ENCODE peak calls at places on chromosomes 7 and 10, in ten cellular contexts. One of them, this sample, is unnamed.

GRCh38 chr10:118241229-118242137 is 100.6 kb downstream of the FAM204A start:
- DNase-seq in T-helper 2 cell: peak
- DNase-seq in GM04503: peak
- DNase-seq in activated naive CD4-positive, alpha-beta T cell treated with anti-CD3 and anti-CD28 coated beads, Interleukin-2, amount 50 U/mL, for 16 hours: peak
- DNase-seq in nucleus accumbens: peak
- DNase-seq in activated T-helper 1 cell treated with anti-CD3 and anti-CD28 coated beads, Interleukin-2, amount 50 U/mL, for 16 hours: peak
- DNase-seq in ovary: peak
- DNase-seq in iris pigment epithelial cell: peak
- DNase-seq in stimulated activated CD4-positive, alpha-beta T cell treated with anti-CD3 and anti-CD28 coated beads, TNF-alpha, amount 100 ng/mL, for 24 hours: peak
- DNase-seq in omental fat pad: peak
- DNase-seq in this sample: peak

GRCh38 chr10:11631291-11631690 is 19.8 kb upstream of the USP6NL start:
- DNase-seq in iris pigment epithelial cell: no peak
- DNase-seq in stimulated activated CD4-positive, alpha-beta T cell treated with anti-CD3 and anti-CD28 coated beads, TNF-alpha, amount 100 ng/mL, for 24 hours: no peak
- DNase-seq in ovary: no peak
- DNase-seq in T-helper 2 cell: no peak
- DNase-seq in GM04503: no peak
- DNase-seq in omental fat pad: no peak
- DNase-seq in nucleus accumbens: no peak
- DNase-seq in activated naive CD4-positive, alpha-beta T cell treated with anti-CD3 and anti-CD28 coated beads, Interleukin-2, amount 50 U/mL, for 16 hours: no peak
- DNase-seq in activated T-helper 1 cell treated with anti-CD3 and anti-CD28 coated beads, Interleukin-2, amount 50 U/mL, for 16 hours: no peak
- DNase-seq in this sample: no peak

GRCh38 chr10:124152781-124153600 is 59.6 kb upstream of the CHST15 start:
- DNase-seq in activated T-helper 1 cell treated with anti-CD3 and anti-CD28 coated beads, Interleukin-2, amount 50 U/mL, for 16 hours: no peak
- DNase-seq in nucleus accumbens: no peak
- DNase-seq in ovary: peak
- DNase-seq in iris pigment epithelial cell: peak
- DNase-seq in omental fat pad: no peak
- DNase-seq in GM04503: peak
- DNase-seq in stimulated activated CD4-positive, alpha-beta T cell treated with anti-CD3 and anti-CD28 coated beads, TNF-alpha, amount 100 ng/mL, for 24 hours: peak
- DNase-seq in activated naive CD4-positive, alpha-beta T cell treated with anti-CD3 and anti-CD28 coated beads, Interleukin-2, amount 50 U/mL, for 16 hours: peak
- DNase-seq in T-helper 2 cell: no peak
- DNase-seq in this sample: peak

GRCh38 chr10:60042262-60042661 is 135.9 kb upstream of the CCDC6 start:
- DNase-seq in stimulated activated CD4-positive, alpha-beta T cell treated with anti-CD3 and anti-CD28 coated beads, TNF-alpha, amount 100 ng/mL, for 24 hours: no peak
- DNase-seq in nucleus accumbens: no peak
- DNase-seq in T-helper 2 cell: no peak
- DNase-seq in activated T-helper 1 cell treated with anti-CD3 and anti-CD28 coated beads, Interleukin-2, amount 50 U/mL, for 16 hours: no peak
- DNase-seq in GM04503: no peak
- DNase-seq in ovary: no peak
- DNase-seq in iris pigment epithelial cell: no peak
- DNase-seq in activated naive CD4-positive, alpha-beta T cell treated with anti-CD3 and anti-CD28 coated beads, Interleukin-2, amount 50 U/mL, for 16 hours: no peak
- DNase-seq in omental fat pad: no peak
- DNase-seq in this sample: no peak

GRCh38 chr7:100632951-100633717 is 8.2 kb downstream of the TFR2 start:
- DNase-seq in iris pigment epithelial cell: peak
- DNase-seq in stimulated activated CD4-positive, alpha-beta T cell treated with anti-CD3 and anti-CD28 coated beads, TNF-alpha, amount 100 ng/mL, for 24 hours: peak
- DNase-seq in ovary: no peak
- DNase-seq in omental fat pad: no peak
- DNase-seq in activated naive CD4-positive, alpha-beta T cell treated with anti-CD3 and anti-CD28 coated beads, Interleukin-2, amount 50 U/mL, for 16 hours: peak
- DNase-seq in GM04503: no peak
- DNase-seq in activated T-helper 1 cell treated with anti-CD3 and anti-CD28 coated beads, Interleukin-2, amount 50 U/mL, for 16 hours: peak
- DNase-seq in T-helper 2 cell: peak
- DNase-seq in nucleus accumbens: no peak
- DNase-seq in this sample: no peak

GRCh38 chr7:92835851-92836488 is 403 bp downstream of the CDK6 start:
- DNase-seq in omental fat pad: no peak
- DNase-seq in iris pigment epithelial cell: peak
- DNase-seq in GM04503: no peak
- DNase-seq in activated naive CD4-positive, alpha-beta T cell treated with anti-CD3 and anti-CD28 coated beads, Interleukin-2, amount 50 U/mL, for 16 hours: peak
- DNase-seq in nucleus accumbens: no peak
- DNase-seq in ovary: peak
- DNase-seq in stimulated activated CD4-positive, alpha-beta T cell treated with anti-CD3 and anti-CD28 coated beads, TNF-alpha, amount 100 ng/mL, for 24 hours: peak
- DNase-seq in T-helper 2 cell: peak
- DNase-seq in activated T-helper 1 cell treated with anti-CD3 and anti-CD28 coated beads, Interleukin-2, amount 50 U/mL, for 16 hours: peak
- DNase-seq in this sample: no peak

GRCh38 chr10:61558188-61558587 is 104.5 kb upstream of the CABCOCO1 start:
- DNase-seq in iris pigment epithelial cell: no peak
- DNase-seq in nucleus accumbens: no peak
- DNase-seq in omental fat pad: no peak
- DNase-seq in GM04503: no peak
- DNase-seq in stimulated activated CD4-positive, alpha-beta T cell treated with anti-CD3 and anti-CD28 coated beads, TNF-alpha, amount 100 ng/mL, for 24 hours: no peak
- DNase-seq in ovary: no peak
- DNase-seq in activated naive CD4-positive, alpha-beta T cell treated with anti-CD3 and anti-CD28 coated beads, Interleukin-2, amount 50 U/mL, for 16 hours: no peak
- DNase-seq in activated T-helper 1 cell treated with anti-CD3 and anti-CD28 coated beads, Interleukin-2, amount 50 U/mL, for 16 hours: no peak
- DNase-seq in T-helper 2 cell: no peak
- DNase-seq in this sample: no peak

GRCh38 chr10:10591682-10592412 is 425.8 kb upstream of the CELF2 start:
- DNase-seq in T-helper 2 cell: no peak
- DNase-seq in GM04503: no peak
- DNase-seq in iris pigment epithelial cell: no peak
- DNase-seq in ovary: no peak
- DNase-seq in activated naive CD4-positive, alpha-beta T cell treated with anti-CD3 and anti-CD28 coated beads, Interleukin-2, amount 50 U/mL, for 16 hours: no peak
- DNase-seq in stimulated activated CD4-positive, alpha-beta T cell treated with anti-CD3 and anti-CD28 coated beads, TNF-alpha, amount 100 ng/mL, for 24 hours: no peak
- DNase-seq in activated T-helper 1 cell treated with anti-CD3 and anti-CD28 coated beads, Interleukin-2, amount 50 U/mL, for 16 hours: no peak
- DNase-seq in omental fat pad: no peak
- DNase-seq in nucleus accumbens: no peak
- DNase-seq in this sample: no peak

GRCh38 chr7:68269410-68269809 is 1272.8 kb downstream of the TYW1 start:
- DNase-seq in ovary: no peak
- DNase-seq in iris pigment epithelial cell: peak
- DNase-seq in omental fat pad: no peak
- DNase-seq in activated naive CD4-positive, alpha-beta T cell treated with anti-CD3 and anti-CD28 coated beads, Interleukin-2, amount 50 U/mL, for 16 hours: no peak
- DNase-seq in activated T-helper 1 cell treated with anti-CD3 and anti-CD28 coated beads, Interleukin-2, amount 50 U/mL, for 16 hours: no peak
- DNase-seq in GM04503: peak
- DNase-seq in stimulated activated CD4-positive, alpha-beta T cell treated with anti-CD3 and anti-CD28 coated beads, TNF-alpha, amount 100 ng/mL, for 24 hours: no peak
- DNase-seq in T-helper 2 cell: no peak
- DNase-seq in nucleus accumbens: no peak
- DNase-seq in this sample: no peak

GRCh38 chr10:63210611-63211196 is 77.6 kb downstream of the NRBF2 start:
- DNase-seq in activated T-helper 1 cell treated with anti-CD3 and anti-CD28 coated beads, Interleukin-2, amount 50 U/mL, for 16 hours: no peak
- DNase-seq in omental fat pad: no peak
- DNase-seq in iris pigment epithelial cell: no peak
- DNase-seq in nucleus accumbens: no peak
- DNase-seq in GM04503: no peak
- DNase-seq in T-helper 2 cell: no peak
- DNase-seq in ovary: no peak
- DNase-seq in stimulated activated CD4-positive, alpha-beta T cell treated with anti-CD3 and anti-CD28 coated beads, TNF-alpha, amount 100 ng/mL, for 24 hours: no peak
- DNase-seq in activated naive CD4-positive, alpha-beta T cell treated with anti-CD3 and anti-CD28 coated beads, Interleukin-2, amount 50 U/mL, for 16 hours: no peak
- DNase-seq in this sample: no peak

GRCh38 chr7:82507365-82507975 is 63.9 kb upstream of the CACNA2D1 start:
- DNase-seq in stimulated activated CD4-positive, alpha-beta T cell treated with anti-CD3 and anti-CD28 coated beads, TNF-alpha, amount 100 ng/mL, for 24 hours: no peak
- DNase-seq in T-helper 2 cell: no peak
- DNase-seq in iris pigment epithelial cell: no peak
- DNase-seq in GM04503: no peak
- DNase-seq in activated naive CD4-positive, alpha-beta T cell treated with anti-CD3 and anti-CD28 coated beads, Interleukin-2, amount 50 U/mL, for 16 hours: no peak
- DNase-seq in activated T-helper 1 cell treated with anti-CD3 and anti-CD28 coated beads, Interleukin-2, amount 50 U/mL, for 16 hours: no peak
- DNase-seq in ovary: no peak
- DNase-seq in omental fat pad: no peak
- DNase-seq in nucleus accumbens: no peak
- DNase-seq in this sample: no peak

GRCh38 chr10:35635576-35635975 is 6.5 kb downstream of the FZD8 start:
- DNase-seq in ovary: peak
- DNase-seq in omental fat pad: no peak
- DNase-seq in nucleus accumbens: peak
- DNase-seq in activated naive CD4-positive, alpha-beta T cell treated with anti-CD3 and anti-CD28 coated beads, Interleukin-2, amount 50 U/mL, for 16 hours: peak
- DNase-seq in T-helper 2 cell: no peak
- DNase-seq in stimulated activated CD4-positive, alpha-beta T cell treated with anti-CD3 and anti-CD28 coated beads, TNF-alpha, amount 100 ng/mL, for 24 hours: no peak
- DNase-seq in iris pigment epithelial cell: peak
- DNase-seq in GM04503: no peak
- DNase-seq in activated T-helper 1 cell treated with anti-CD3 and anti-CD28 coated beads, Interleukin-2, amount 50 U/mL, for 16 hours: no peak
- DNase-seq in this sample: no peak

GRCh38 chr7:55576753-55577152 is 4.5 kb upstream of the VOPP1 start:
- DNase-seq in iris pigment epithelial cell: no peak
- DNase-seq in activated naive CD4-positive, alpha-beta T cell treated with anti-CD3 and anti-CD28 coated beads, Interleukin-2, amount 50 U/mL, for 16 hours: no peak
- DNase-seq in GM04503: no peak
- DNase-seq in T-helper 2 cell: no peak
- DNase-seq in stimulated activated CD4-positive, alpha-beta T cell treated with anti-CD3 and anti-CD28 coated beads, TNF-alpha, amount 100 ng/mL, for 24 hours: no peak
- DNase-seq in ovary: no peak
- DNase-seq in nucleus accumbens: no peak
- DNase-seq in activated T-helper 1 cell treated with anti-CD3 and anti-CD28 coated beads, Interleukin-2, amount 50 U/mL, for 16 hours: no peak
- DNase-seq in omental fat pad: no peak
- DNase-seq in this sample: no peak